ENCODE peak calls at places on chromosome 12, in ten cellular contexts. V, R, F, M, B, T, A, H, X and O are unnamed samples.

GRCh38 chr12:8446642-8447547 is 8.9 kb upstream of the CLEC6A start:
- DNase-seq in V (no peak), R (no peak), F (no peak), M (no peak), B (no peak), T (no peak), A (no peak), H (no peak), X (no peak), O (no peak)

GRCh38 chr12:121373748-121374147 is 21.5 kb upstream of the ANAPC5 start:
- DNase-seq in V (no peak), R (no peak), F (no peak), M (no peak), B (no peak), T (no peak), A (no peak), H (no peak), X (no peak), O (no peak)

GRCh38 chr12:75856228-75856627 is 175.3 kb downstream of the PHLDA1 start:
- DNase-seq in V (no peak), R (no peak), F (no peak), M (no peak), B (no peak), T (no peak), A (no peak), H (no peak), X (no peak), O (no peak)

GRCh38 chr12:4086481-4086880 is 187.1 kb upstream of the CCND2 start:
- DNase-seq in V (no peak), R (no peak), F (no peak), M (no peak), B (no peak), T (no peak), A (no peak), H (no peak), X (no peak), O (no peak)

GRCh38 chr12:64102339-64102738 is 119.8 kb downstream of the KICS2 start:
- DNase-seq in V (no peak), R (no peak), F (no peak), M (no peak), B (no peak), T (no peak), A (no peak), H (no peak), X (no peak), O (no peak)

GRCh38 chr12:15534322-15534721 is 212.0 kb downstream of the PTPRO start:
- DNase-seq in V (no peak), R (no peak), F (no peak), M (no peak), B (no peak), T (no peak), A (peak), H (no peak), X (no peak), O (no peak)

GRCh38 chr12:132617135-132617701 is 1.4 kb upstream of the P2RX2 start:
- DNase-seq in V (no peak), R (no peak), F (no peak), M (no peak), B (no peak), T (no peak), A (no peak), H (no peak), X (no peak), O (no peak)

GRCh38 chr12:51028126-51028810 is 2.1 kb upstream of the SLC11A2 start:
- DNase-seq in V (peak), R (peak), F (no peak), M (no peak), B (peak), T (no peak), A (peak), H (peak), X (no peak), O (peak)

GRCh38 chr12:6372403-6373003 is 2.9 kb downstream of the SCNN1A start:
- DNase-seq in V (peak), R (peak), F (peak), M (no peak), B (peak), T (peak), A (peak), H (peak), X (no peak), O (peak)

GRCh38 chr12:88566430-88566829 is 13.8 kb downstream of the KITLG start:
- DNase-seq in V (no peak), R (no peak), F (peak), M (no peak), B (no peak), T (no peak), A (no peak), H (no peak), X (no peak), O (no peak)

GRCh38 chr12:105235747-105236476 is at the start of gene APPL2:
- DNase-seq in V (peak), R (peak), F (peak), M (peak), B (peak), T (peak), A (peak), H (peak), X (peak), O (peak)

GRCh38 chr12:15423629-15424028 is 101.3 kb downstream of the PTPRO start:
- DNase-seq in V (no peak), R (no peak), F (no peak), M (no peak), B (no peak), T (no peak), A (no peak), H (no peak), X (no peak), O (no peak)

GRCh38 chr12:66984962-66985361 is 284.2 kb upstream of the CAND1 start:
- DNase-seq in V (no peak), R (peak), F (no peak), M (no peak), B (no peak), T (no peak), A (no peak), H (no peak), X (no peak), O (no peak)

GRCh38 chr12:64088431-64089349 is 133.4 kb downstream of the KICS2 start:
- DNase-seq in V (peak), R (peak), F (peak), M (peak), B (peak), T (peak), A (peak), H (peak), X (peak), O (peak)

GRCh38 chr12:132772551-132772950 is 10.9 kb upstream of the ANKLE2 start:
- DNase-seq in V (peak), R (no peak), F (peak), M (no peak), B (no peak), T (no peak), A (no peak), H (no peak), X (no peak), O (no peak)

GRCh38 chr12:49049566-49050224 is 10.9 kb downstream of the KMT2D start:
- DNase-seq in V (no peak), R (no peak), F (no peak), M (no peak), B (peak), T (no peak), A (peak), H (no peak), X (no peak), O (peak)

GRCh38 chr12:52235001-52235760 is 2.1 kb downstream of the KRT7 start:
- DNase-seq in V (no peak), R (no peak), F (no peak), M (no peak), B (no peak), T (no peak), A (no peak), H (peak), X (no peak), O (no peak)

GRCh38 chr12:57461326-57461903 is 1.8 kb downstream of the GLI1 start:
- DNase-seq in V (peak), R (peak), F (peak), M (peak), B (peak), T (no peak), A (peak), H (peak), X (peak), O (peak)

GRCh38 chr12:57460457-57461325 is 1.1 kb downstream of the GLI1 start:
- DNase-seq in V (no peak), R (no peak), F (no peak), M (no peak), B (peak), T (no peak), A (no peak), H (no peak), X (peak), O (no peak)

GRCh38 chr12:57458665-57459054 is 925 bp upstream of the GLI1 start:
- DNase-seq in V (no peak), R (no peak), F (no peak), M (no peak), B (no peak), T (no peak), A (no peak), H (no peak), X (no peak), O (no peak)

GRCh38 chr12:57459750-57460400 is at the start of gene GLI1:
- DNase-seq in V (no peak), R (no peak), F (no peak), M (no peak), B (peak), T (no peak), A (peak), H (no peak), X (peak), O (no peak)

GRCh38 chr12:57459055-57459749 is 383 bp upstream of the GLI1 start:
- DNase-seq in V (peak), R (peak), F (peak), M (peak), B (peak), T (peak), A (peak), H (peak), X (peak), O (peak)
- TF ChIP-seq POLR2A in V (no peak), R (peak), F (no peak), M (peak), B (peak), T (peak), A (peak), H (peak), X (peak), O (peak)

GRCh38 chr12:60066655-60067054 is 470.8 kb downstream of the SLC16A7 start:
- DNase-seq in V (no peak), R (no peak), F (no peak), M (no peak), B (no peak), T (no peak), A (no peak), H (no peak), X (no peak), O (no peak)
- TF ChIP-seq POLR2A in V (no peak), R (no peak), F (no peak), M (no peak), B (no peak), T (no peak), A (no peak), H (no peak), X (no peak), O (no peak)

GRCh38 chr12:110468212-110469048 is at the start of the genes FAM216A and GPN3:
- DNase-seq in V (peak), R (peak), F (peak), M (peak), B (peak), T (peak), A (peak), H (peak), X (peak), O (peak)
- TF ChIP-seq POLR2A in V (peak), R (peak), F (peak), M (peak), B (peak), T (peak), A (peak), H (peak), X (no peak), O (peak)

GRCh38 chr12:92065664-92066063 is 80.0 kb downstream of the BTG1 start:
- DNase-seq in V (no peak), R (no peak), F (no peak), M (no peak), B (no peak), T (no peak), A (no peak), H (no peak), X (no peak), O (no peak)

GRCh38 chr12:92073123-92073522 is 72.5 kb downstream of the BTG1 start:
- DNase-seq in V (no peak), R (no peak), F (no peak), M (no peak), B (no peak), T (no peak), A (no peak), H (no peak), X (no peak), O (no peak)

GRCh38 chr12:92068441-92068840 is 77.2 kb downstream of the BTG1 start:
- DNase-seq in V (no peak), R (no peak), F (no peak), M (no peak), B (no peak), T (no peak), A (no peak), H (no peak), X (no peak), O (no peak)

GRCh38 chr12:92070864-92071445 is 74.7 kb downstream of the BTG1 start:
- DNase-seq in V (peak), R (no peak), F (peak), M (peak), B (peak), T (no peak), A (peak), H (no peak), X (peak), O (no peak)

GRCh38 chr12:92070054-92070863 is 75.4 kb downstream of the BTG1 start:
- DNase-seq in V (peak), R (no peak), F (peak), M (peak), B (peak), T (no peak), A (no peak), H (no peak), X (peak), O (no peak)
- TF ChIP-seq POLR2A in V (no peak), R (no peak), F (no peak), M (no peak), B (no peak), T (no peak), A (no peak), H (no peak), X (no peak), O (no peak)

GRCh38 chr12:113185180-113186032 is at the start of the genes DDX54 and RITA1:
- DNase-seq in V (peak), R (peak), F (peak), M (peak), B (peak), T (peak), A (peak), H (peak), X (peak), O (peak)
- TF ChIP-seq POLR2A in V (peak), R (peak), F (no peak), M (peak), B (peak), T (peak), A (peak), H (peak), X (peak), O (peak)

DNA sequence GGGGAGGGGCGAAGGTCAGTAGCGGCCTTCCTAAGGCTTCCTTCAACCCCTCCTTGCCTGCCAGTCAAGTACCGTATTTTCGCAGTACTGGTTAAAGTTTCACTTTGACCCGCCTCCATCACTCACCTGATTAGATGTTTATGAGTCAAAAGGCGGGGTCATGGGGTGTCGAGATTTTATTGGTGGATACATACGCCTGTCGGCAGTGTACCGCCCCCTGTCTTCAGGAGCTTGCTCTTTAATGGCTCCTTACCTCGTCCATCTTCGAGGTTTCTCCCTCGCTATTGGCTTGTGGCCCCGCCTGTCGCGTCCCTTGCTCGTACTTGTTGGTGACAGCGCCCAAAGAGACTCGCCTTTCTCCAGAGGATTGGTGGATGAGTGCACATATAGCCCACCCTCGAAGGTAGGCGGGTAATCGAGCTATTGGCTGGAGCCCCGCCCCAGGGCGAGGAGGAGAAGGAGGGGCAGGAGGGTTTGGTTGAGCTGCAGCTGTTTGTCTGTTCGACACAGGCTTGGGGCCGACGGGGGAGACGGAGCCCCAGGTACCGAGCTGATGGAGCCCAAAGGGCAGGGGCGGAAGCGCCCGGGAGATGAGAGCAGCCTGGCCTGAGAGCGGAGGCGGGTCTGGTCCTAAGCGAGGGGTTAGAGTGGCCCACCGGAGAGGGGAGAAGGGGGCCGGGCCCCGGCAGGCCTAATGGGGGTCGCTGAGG is at the start of gene RAB5B:
- DNase-seq in V (peak), R (peak), F (peak), M (peak), B (peak), T (peak), A (peak), H (peak), X (peak), O (peak)
- TF ChIP-seq POLR2A in V (peak), R (peak), F (peak), M (peak), B (peak), T (peak), A (peak), H (peak), X (peak), O (peak)

DNA sequence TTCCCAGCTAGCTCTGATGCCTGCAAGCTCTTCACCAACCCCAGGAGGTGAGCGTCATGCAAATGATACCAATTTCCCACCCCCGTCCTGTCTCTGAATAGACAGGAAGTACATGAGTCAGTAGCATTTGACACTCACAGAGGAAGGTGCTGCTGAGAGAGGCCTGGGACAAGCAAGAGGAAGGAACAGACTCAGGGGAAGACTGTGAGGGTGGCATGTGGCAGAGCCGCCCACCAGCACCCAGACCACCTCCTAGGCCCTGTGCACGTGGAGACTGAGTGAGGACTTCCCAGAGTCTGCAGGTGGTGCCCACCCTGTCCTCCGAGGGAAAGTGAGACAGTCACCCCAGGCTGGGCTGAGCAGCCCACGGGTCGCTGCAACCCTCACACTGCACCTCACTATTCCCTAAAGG is 199.5 kb upstream of the SFSWAP start:
- DNase-seq in V (peak), R (no peak), F (no peak), M (no peak), B (no peak), T (peak), A (no peak), H (no peak), X (no peak), O (peak)
- TF ChIP-seq POLR2A in V (no peak), R (no peak), F (no peak), M (no peak), B (no peak), T (no peak), A (no peak), H (no peak), X (no peak), O (no peak)